ENCODE peak calls at places on chromosomes 6 and 20, in eight cellular contexts. One of them, this sample, is unnamed.

GRCh38 chr20:35006009-35006408 is 50.3 kb downstream of the MYH7B start:
- DNase-seq in OCI-LY7: no peak
- DNase-seq in CD8-positive, alpha-beta T cell: no peak
- DNase-seq in fibroblast of villous mesenchyme: no peak
- DNase-seq in fibroblast of pulmonary artery: no peak
- DNase-seq in breast epithelium: peak
- DNase-seq in AG09309: no peak
- DNase-seq in epithelial cell of esophagus: no peak
- DNase-seq in this sample: no peak

GRCh38 chr20:35502352-35502751 is 27.1 kb downstream of the C20orf173 start:
- DNase-seq in AG09309: no peak
- DNase-seq in CD8-positive, alpha-beta T cell: no peak
- DNase-seq in fibroblast of pulmonary artery: no peak
- DNase-seq in OCI-LY7: peak
- DNase-seq in fibroblast of villous mesenchyme: no peak
- DNase-seq in breast epithelium: no peak
- DNase-seq in epithelial cell of esophagus: no peak
- DNase-seq in this sample: peak

GRCh38 chr20:33862709-33863403 is 51.7 kb downstream of the CHMP4B start:
- DNase-seq in CD8-positive, alpha-beta T cell: peak
- DNase-seq in fibroblast of pulmonary artery: peak
- DNase-seq in fibroblast of villous mesenchyme: peak
- DNase-seq in AG09309: no peak
- DNase-seq in OCI-LY7: peak
- DNase-seq in breast epithelium: no peak
- DNase-seq in epithelial cell of esophagus: peak
- DNase-seq in this sample: no peak

GRCh38 chr6:96898241-96898851 is 655 bp upstream of the NDUFAF4 start:
- DNase-seq in breast epithelium: no peak
- DNase-seq in fibroblast of pulmonary artery: peak
- DNase-seq in fibroblast of villous mesenchyme: peak
- DNase-seq in epithelial cell of esophagus: peak
- DNase-seq in CD8-positive, alpha-beta T cell: no peak
- DNase-seq in AG09309: no peak
- DNase-seq in OCI-LY7: peak
- DNase-seq in this sample: no peak

GRCh38 chr6:54910326-54910952 is 63.9 kb downstream of the FAM83B start:
- DNase-seq in breast epithelium: no peak
- DNase-seq in CD8-positive, alpha-beta T cell: no peak
- DNase-seq in AG09309: no peak
- DNase-seq in fibroblast of villous mesenchyme: no peak
- DNase-seq in OCI-LY7: no peak
- DNase-seq in fibroblast of pulmonary artery: no peak
- DNase-seq in epithelial cell of esophagus: no peak
- DNase-seq in this sample: no peak

GRCh38 chr20:49644980-49645565 is 68.6 kb downstream of the B4GALT5 start:
- DNase-seq in fibroblast of villous mesenchyme: no peak
- DNase-seq in epithelial cell of esophagus: no peak
- DNase-seq in breast epithelium: no peak
- DNase-seq in AG09309: no peak
- DNase-seq in OCI-LY7: no peak
- DNase-seq in CD8-positive, alpha-beta T cell: no peak
- DNase-seq in fibroblast of pulmonary artery: peak
- DNase-seq in this sample: no peak

GRCh38 chr20:17498641-17499040 is 32.5 kb downstream of the BFSP1 start:
- DNase-seq in AG09309: no peak
- DNase-seq in epithelial cell of esophagus: peak
- DNase-seq in fibroblast of pulmonary artery: no peak
- DNase-seq in CD8-positive, alpha-beta T cell: no peak
- DNase-seq in OCI-LY7: no peak
- DNase-seq in fibroblast of villous mesenchyme: no peak
- DNase-seq in breast epithelium: peak
- DNase-seq in this sample: no peak

GRCh38 chr20:45230631-45231030 is 9.5 kb downstream of the SEMG2 start:
- DNase-seq in epithelial cell of esophagus: no peak
- DNase-seq in AG09309: no peak
- DNase-seq in breast epithelium: no peak
- DNase-seq in CD8-positive, alpha-beta T cell: no peak
- DNase-seq in fibroblast of pulmonary artery: no peak
- DNase-seq in fibroblast of villous mesenchyme: no peak
- DNase-seq in OCI-LY7: no peak
- DNase-seq in this sample: no peak

GRCh38 chr6:52160468-52161104 is 25.6 kb upstream of the IL17A start:
- DNase-seq in fibroblast of pulmonary artery: no peak
- DNase-seq in fibroblast of villous mesenchyme: no peak
- DNase-seq in CD8-positive, alpha-beta T cell: no peak
- DNase-seq in epithelial cell of esophagus: no peak
- DNase-seq in breast epithelium: no peak
- DNase-seq in AG09309: no peak
- DNase-seq in OCI-LY7: no peak
- DNase-seq in this sample: no peak

GRCh38 chr20:17227669-17228623 is 1.1 kb downstream of the PCSK2 start:
- DNase-seq in fibroblast of villous mesenchyme: no peak
- DNase-seq in OCI-LY7: no peak
- DNase-seq in epithelial cell of esophagus: peak
- DNase-seq in fibroblast of pulmonary artery: no peak
- DNase-seq in breast epithelium: no peak
- DNase-seq in AG09309: no peak
- DNase-seq in CD8-positive, alpha-beta T cell: no peak
- DNase-seq in this sample: no peak

GRCh38 chr6:68634503-68635411 is at the start of gene ADGRB3:
- DNase-seq in OCI-LY7: no peak
- DNase-seq in fibroblast of pulmonary artery: peak
- DNase-seq in AG09309: no peak
- DNase-seq in breast epithelium: peak
- DNase-seq in fibroblast of villous mesenchyme: peak
- DNase-seq in epithelial cell of esophagus: peak
- DNase-seq in CD8-positive, alpha-beta T cell: peak
- DNase-seq in this sample: no peak

GRCh38 chr6:139920027-139920851 is 545.8 kb upstream of the CITED2 start:
- DNase-seq in fibroblast of villous mesenchyme: no peak
- DNase-seq in breast epithelium: no peak
- DNase-seq in AG09309: no peak
- DNase-seq in epithelial cell of esophagus: no peak
- DNase-seq in OCI-LY7: no peak
- DNase-seq in CD8-positive, alpha-beta T cell: no peak
- DNase-seq in fibroblast of pulmonary artery: peak
- DNase-seq in this sample: no peak

DNA sequence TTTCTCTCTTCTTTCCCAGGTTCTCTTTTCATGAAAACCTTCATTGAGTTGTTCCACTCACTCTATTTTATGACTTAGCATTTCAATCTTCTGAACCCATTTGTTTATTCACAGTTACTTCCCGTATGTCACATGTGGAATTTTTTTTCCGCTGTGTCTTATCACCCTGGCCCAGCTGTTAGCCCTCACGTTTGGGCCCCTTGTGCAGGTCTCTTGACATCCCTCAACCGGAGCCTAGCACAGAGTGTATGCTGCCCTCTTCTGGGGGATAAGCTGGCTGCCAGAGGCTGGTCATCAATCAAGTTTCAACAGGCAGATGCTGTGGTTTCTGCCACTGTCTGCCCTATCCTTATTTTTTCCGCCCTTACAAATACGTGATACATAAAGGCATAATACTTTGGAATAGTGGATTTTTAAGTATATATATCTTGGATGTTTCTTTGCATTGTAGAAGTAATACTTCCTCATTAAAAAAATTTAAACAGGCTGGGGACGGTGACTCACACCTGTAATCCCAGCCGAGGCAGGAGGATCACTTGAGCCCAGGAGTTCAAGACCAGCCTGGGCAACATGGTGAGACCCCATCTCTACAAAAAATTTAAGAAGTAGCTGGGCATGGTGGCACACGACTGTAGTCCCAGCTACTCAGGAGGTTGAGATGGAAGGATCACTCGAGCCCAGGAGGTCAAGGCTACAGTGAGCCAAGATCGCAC is 38.8 kb upstream of the RNF8 start:
- DNase-seq in fibroblast of villous mesenchyme: peak
- DNase-seq in CD8-positive, alpha-beta T cell: no peak
- DNase-seq in AG09309: no peak
- DNase-seq in OCI-LY7: peak
- DNase-seq in fibroblast of pulmonary artery: peak
- DNase-seq in breast epithelium: no peak
- DNase-seq in epithelial cell of esophagus: peak
- DNase-seq in this sample: no peak
- TF ChIP-seq CTCF in fibroblast of villous mesenchyme: peak
- TF ChIP-seq CTCF in CD8-positive, alpha-beta T cell: no peak
- TF ChIP-seq CTCF in AG09309: peak
- TF ChIP-seq CTCF in OCI-LY7: peak
- TF ChIP-seq CTCF in fibroblast of pulmonary artery: peak
- TF ChIP-seq CTCF in breast epithelium: no peak
- TF ChIP-seq CTCF in epithelial cell of esophagus: peak
- TF ChIP-seq CTCF in this sample: peak

GRCh38 chr6:44169154-44169553 is 10.5 kb downstream of the CAPN11 start:
- DNase-seq in CD8-positive, alpha-beta T cell: no peak
- DNase-seq in breast epithelium: no peak
- DNase-seq in OCI-LY7: no peak
- DNase-seq in epithelial cell of esophagus: no peak
- DNase-seq in fibroblast of villous mesenchyme: no peak
- DNase-seq in AG09309: no peak
- DNase-seq in fibroblast of pulmonary artery: no peak
- DNase-seq in this sample: no peak

GRCh38 chr6:44166116-44166515 is 7.5 kb downstream of the CAPN11 start:
- DNase-seq in fibroblast of pulmonary artery: no peak
- DNase-seq in AG09309: no peak
- DNase-seq in breast epithelium: no peak
- DNase-seq in fibroblast of villous mesenchyme: no peak
- DNase-seq in epithelial cell of esophagus: no peak
- DNase-seq in CD8-positive, alpha-beta T cell: no peak
- DNase-seq in OCI-LY7: no peak
- DNase-seq in this sample: no peak

GRCh38 chr6:44167567-44167966 is 8.9 kb downstream of the CAPN11 start:
- DNase-seq in epithelial cell of esophagus: no peak
- DNase-seq in CD8-positive, alpha-beta T cell: no peak
- DNase-seq in fibroblast of pulmonary artery: no peak
- DNase-seq in AG09309: no peak
- DNase-seq in OCI-LY7: no peak
- DNase-seq in fibroblast of villous mesenchyme: no peak
- DNase-seq in breast epithelium: no peak
- DNase-seq in this sample: no peak

GRCh38 chr6:44169886-44170570 is 11.4 kb downstream of the CAPN11 start:
- DNase-seq in OCI-LY7: no peak
- DNase-seq in fibroblast of villous mesenchyme: no peak
- DNase-seq in breast epithelium: no peak
- DNase-seq in fibroblast of pulmonary artery: no peak
- DNase-seq in CD8-positive, alpha-beta T cell: no peak
- DNase-seq in AG09309: no peak
- DNase-seq in epithelial cell of esophagus: no peak
- DNase-seq in this sample: no peak

GRCh38 chr6:44166591-44167184 is 8.1 kb downstream of the CAPN11 start:
- DNase-seq in AG09309: no peak
- DNase-seq in CD8-positive, alpha-beta T cell: no peak
- DNase-seq in epithelial cell of esophagus: no peak
- DNase-seq in breast epithelium: no peak
- DNase-seq in fibroblast of villous mesenchyme: no peak
- DNase-seq in fibroblast of pulmonary artery: no peak
- DNase-seq in OCI-LY7: no peak
- DNase-seq in this sample: no peak
- H3K4me3 ChIP-seq in AG09309: no peak
- H3K4me3 ChIP-seq in CD8-positive, alpha-beta T cell: no peak
- H3K4me3 ChIP-seq in epithelial cell of esophagus: no peak
- H3K4me3 ChIP-seq in breast epithelium: no peak
- H3K4me3 ChIP-seq in fibroblast of villous mesenchyme: no peak
- H3K4me3 ChIP-seq in fibroblast of pulmonary artery: no peak
- H3K4me3 ChIP-seq in OCI-LY7: no peak
- H3K4me3 ChIP-seq in this sample: no peak

DNA sequence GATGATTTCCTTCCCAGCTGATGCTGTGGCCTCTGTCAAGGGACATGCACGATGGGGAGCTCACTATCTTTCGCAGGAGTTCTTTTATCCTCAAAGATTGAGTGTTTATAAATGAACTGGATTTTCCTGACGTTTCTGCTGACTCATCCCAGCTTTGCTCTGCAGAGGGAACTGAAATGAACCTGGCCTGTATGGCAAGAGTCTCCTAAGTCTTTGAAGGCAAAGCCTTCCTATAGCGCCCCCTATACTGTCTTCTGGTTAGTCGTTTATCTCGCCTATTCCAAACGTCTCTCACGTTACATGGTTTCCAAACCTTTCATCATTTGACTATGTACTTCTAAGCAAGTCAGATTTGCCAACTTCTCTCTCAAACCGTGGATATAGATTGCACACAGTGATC is 565.3 kb downstream of the KIF16B start:
- DNase-seq in OCI-LY7: no peak
- DNase-seq in epithelial cell of esophagus: peak
- DNase-seq in breast epithelium: no peak
- DNase-seq in CD8-positive, alpha-beta T cell: no peak
- DNase-seq in fibroblast of villous mesenchyme: peak
- DNase-seq in fibroblast of pulmonary artery: no peak
- DNase-seq in AG09309: no peak
- DNase-seq in this sample: no peak
- TF ChIP-seq CTCF in OCI-LY7: peak
- TF ChIP-seq CTCF in epithelial cell of esophagus: no peak
- TF ChIP-seq CTCF in breast epithelium: no peak
- TF ChIP-seq CTCF in CD8-positive, alpha-beta T cell: no peak
- TF ChIP-seq CTCF in fibroblast of villous mesenchyme: no peak
- TF ChIP-seq CTCF in fibroblast of pulmonary artery: no peak
- TF ChIP-seq CTCF in AG09309: no peak
- TF ChIP-seq CTCF in this sample: no peak

GRCh38 chr6:82348130-82348529 is 15.5 kb upstream of the TPBG start:
- DNase-seq in AG09309: no peak
- DNase-seq in fibroblast of villous mesenchyme: no peak
- DNase-seq in epithelial cell of esophagus: no peak
- DNase-seq in CD8-positive, alpha-beta T cell: no peak
- DNase-seq in fibroblast of pulmonary artery: no peak
- DNase-seq in OCI-LY7: no peak
- DNase-seq in breast epithelium: no peak
- DNase-seq in this sample: no peak
- H3K4me3 ChIP-seq in AG09309: no peak
- H3K4me3 ChIP-seq in fibroblast of villous mesenchyme: no peak
- H3K4me3 ChIP-seq in epithelial cell of esophagus: no peak
- H3K4me3 ChIP-seq in CD8-positive, alpha-beta T cell: no peak
- H3K4me3 ChIP-seq in fibroblast of pulmonary artery: no peak
- H3K4me3 ChIP-seq in OCI-LY7: no peak
- H3K4me3 ChIP-seq in breast epithelium: no peak
- H3K4me3 ChIP-seq in this sample: no peak

DNA sequence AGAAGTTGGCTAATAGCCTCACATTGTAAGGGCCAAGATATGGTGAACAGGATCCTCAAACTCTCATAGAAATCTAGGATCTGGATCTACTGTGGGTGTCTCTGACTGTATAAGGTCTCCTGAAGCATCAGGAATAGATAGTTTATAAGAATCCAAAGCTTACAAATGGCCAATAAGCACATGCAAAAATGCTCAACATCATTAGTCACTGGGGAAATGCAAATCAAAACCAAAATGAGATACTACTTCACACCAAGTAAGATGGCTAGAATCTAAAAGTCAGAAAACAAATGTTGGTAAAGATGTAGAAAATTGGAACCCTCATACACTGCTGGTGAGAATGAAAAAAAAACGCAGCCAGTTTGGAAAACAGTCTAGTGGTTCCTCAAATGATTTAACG is 14.3 kb upstream of the RNF182 start:
- DNase-seq in fibroblast of pulmonary artery: no peak
- DNase-seq in fibroblast of villous mesenchyme: no peak
- DNase-seq in AG09309: no peak
- DNase-seq in OCI-LY7: no peak
- DNase-seq in breast epithelium: no peak
- DNase-seq in CD8-positive, alpha-beta T cell: no peak
- DNase-seq in epithelial cell of esophagus: no peak
- DNase-seq in this sample: no peak
- TF ChIP-seq CTCF in fibroblast of pulmonary artery: no peak
- TF ChIP-seq CTCF in fibroblast of villous mesenchyme: no peak
- TF ChIP-seq CTCF in AG09309: no peak
- TF ChIP-seq CTCF in OCI-LY7: no peak
- TF ChIP-seq CTCF in breast epithelium: no peak
- TF ChIP-seq CTCF in CD8-positive, alpha-beta T cell: no peak
- TF ChIP-seq CTCF in epithelial cell of esophagus: no peak
- TF ChIP-seq CTCF in this sample: no peak

GRCh38 chr6:75824160-75824559 is 75.1 kb downstream of the MYO6 start:
- DNase-seq in OCI-LY7: no peak
- DNase-seq in breast epithelium: no peak
- DNase-seq in fibroblast of pulmonary artery: no peak
- DNase-seq in epithelial cell of esophagus: no peak
- DNase-seq in CD8-positive, alpha-beta T cell: no peak
- DNase-seq in AG09309: no peak
- DNase-seq in fibroblast of villous mesenchyme: no peak
- DNase-seq in this sample: no peak
- H3K4me3 ChIP-seq in OCI-LY7: no peak
- H3K4me3 ChIP-seq in breast epithelium: no peak
- H3K4me3 ChIP-seq in fibroblast of pulmonary artery: no peak
- H3K4me3 ChIP-seq in epithelial cell of esophagus: no peak
- H3K4me3 ChIP-seq in CD8-positive, alpha-beta T cell: no peak
- H3K4me3 ChIP-seq in AG09309: no peak
- H3K4me3 ChIP-seq in fibroblast of villous mesenchyme: no peak
- H3K4me3 ChIP-seq in this sample: no peak

This sample was measured in GM12864.